ENCODE peak calls at places on chromosomes 6 and 20, in four cellular contexts. Z, L, U and I are unnamed samples.

GRCh38 chr6:133973109-133973971 is 20.3 kb downstream of the TBPL1 start:
- DNase-seq in Z (no peak), L (no peak), U (no peak), I (no peak)

GRCh38 chr20:60694763-60695162 is 557.3 kb upstream of the CDH4 start:
- DNase-seq in Z (no peak), L (no peak), U (no peak), I (no peak)

GRCh38 chr6:16430661-16431089 is 192.3 kb downstream of the GMPR start:
- DNase-seq in Z (no peak), L (no peak), U (no peak), I (no peak)

GRCh38 chr20:1391640-1392442 is 1.0 kb downstream of the FKBP1A start:
- DNase-seq in Z (no peak), L (no peak), U (no peak), I (peak; percentile 38)

GRCh38 chr20:63106108-63106764 is 99.5 kb upstream of the BHLHE23 start:
- DNase-seq in Z (no peak), L (peak; percentile 21), U (peak; percentile 91), I (no peak)

GRCh38 chr6:136784910-136785746 is 7.1 kb downstream of the MAP3K5 start:
- DNase-seq in Z (no peak), L (no peak), U (peak; percentile 78), I (no peak)

GRCh38 chr6:36616888-36617521 is 22.8 kb downstream of the SRSF3 start:
- DNase-seq in Z (peak; percentile 65), L (no peak), U (peak; percentile 73), I (no peak)

GRCh38 chr6:33992191-33992590 is 153.7 kb downstream of the GRM4 start:
- DNase-seq in Z (peak; percentile 21), L (no peak), U (no peak), I (no peak)

GRCh38 chr6:119856136-119856535 is 506.6 kb upstream of the MAN1A1 start:
- DNase-seq in Z (no peak), L (no peak), U (no peak), I (no peak)

GRCh38 chr6:112881027-112881426 is 533.9 kb downstream of the RFPL4B start:
- DNase-seq in Z (no peak), L (no peak), U (no peak), I (no peak)

GRCh38 chr6:127634178-127634577 is 57.2 kb downstream of the C6orf58 start:
- DNase-seq in Z (no peak), L (no peak), U (no peak), I (no peak)

GRCh38 chr6:132063204-132063603 is 112.0 kb upstream of the CCN2 start:
- DNase-seq in Z (no peak), L (no peak), U (no peak), I (no peak)

GRCh38 chr6:24004659-24005058 is 121.4 kb upstream of the NRSN1 start:
- DNase-seq in Z (no peak), L (no peak), U (no peak), I (no peak)

GRCh38 chr20:54416770-54417169 is 58.6 kb upstream of the DOK5 start:
- DNase-seq in Z (no peak), L (no peak), U (no peak), I (no peak)

GRCh38 chr6:134551245-134551960 is 233.5 kb upstream of the SGK1 start:
- DNase-seq in Z (no peak), L (no peak), U (no peak), I (no peak)

GRCh38 chr6:81570673-81571072 is 181.8 kb downstream of the TENT5A start:
- DNase-seq in Z (no peak), L (no peak), U (no peak), I (no peak)

GRCh38 chr6:25041676-25042598 is 106.2 kb upstream of the RIPOR2 start:
- DNase-seq in Z (no peak), L (no peak), U (no peak), I (no peak)

GRCh38 chr20:43389231-43389630 is 68.5 kb upstream of the SRSF6 start:
- DNase-seq in Z (no peak), L (peak; percentile 75), U (peak; percentile 71), I (no peak)

GRCh38 chr6:22575190-22575589 is 5.8 kb downstream of the HDGFL1 start:
- DNase-seq in Z (no peak), L (no peak), U (no peak), I (no peak)

GRCh38 chr6:44131880-44132279 is 4.5 kb downstream of the TMEM63B start:
- DNase-seq in Z (no peak), L (no peak), U (no peak), I (no peak)

GRCh38 chr6:166750125-166750793 is 123.2 kb upstream of the RPS6KA2 start:
- DNase-seq in Z (no peak), L (no peak), U (no peak), I (no peak)

GRCh38 chr20:3803854-3804253 is 7.7 kb downstream of the CDC25B start:
- DNase-seq in Z (peak; percentile 52), L (no peak), U (no peak), I (no peak)

GRCh38 chr20:23533161-23533560 is 35.1 kb downstream of the CST9L start:
- DNase-seq in Z (no peak), L (no peak), U (no peak), I (no peak)

GRCh38 chr6:109082178-109082577 is 12.5 kb downstream of the SESN1 start:
- DNase-seq in Z (no peak), L (no peak), U (no peak), I (no peak)

GRCh38 chr6:21856844-21857243 is 263.3 kb downstream of the SOX4 start:
- DNase-seq in Z (no peak), L (no peak), U (no peak), I (no peak)

GRCh38 chr6:19723533-19723932 is 113.6 kb upstream of the ID4 start:
- DNase-seq in Z (no peak), L (no peak), U (no peak), I (no peak)

GRCh38 chr6:4135665-4136353 is 434 bp upstream of the ECI2 start:
- DNase-seq in Z (peak; percentile 98), L (peak; percentile 97), U (peak; percentile 100), I (peak; percentile 94)
- TF ChIP-seq CTCF in Z (no peak), L (no peak), U (no peak), I (no peak)

DNA sequence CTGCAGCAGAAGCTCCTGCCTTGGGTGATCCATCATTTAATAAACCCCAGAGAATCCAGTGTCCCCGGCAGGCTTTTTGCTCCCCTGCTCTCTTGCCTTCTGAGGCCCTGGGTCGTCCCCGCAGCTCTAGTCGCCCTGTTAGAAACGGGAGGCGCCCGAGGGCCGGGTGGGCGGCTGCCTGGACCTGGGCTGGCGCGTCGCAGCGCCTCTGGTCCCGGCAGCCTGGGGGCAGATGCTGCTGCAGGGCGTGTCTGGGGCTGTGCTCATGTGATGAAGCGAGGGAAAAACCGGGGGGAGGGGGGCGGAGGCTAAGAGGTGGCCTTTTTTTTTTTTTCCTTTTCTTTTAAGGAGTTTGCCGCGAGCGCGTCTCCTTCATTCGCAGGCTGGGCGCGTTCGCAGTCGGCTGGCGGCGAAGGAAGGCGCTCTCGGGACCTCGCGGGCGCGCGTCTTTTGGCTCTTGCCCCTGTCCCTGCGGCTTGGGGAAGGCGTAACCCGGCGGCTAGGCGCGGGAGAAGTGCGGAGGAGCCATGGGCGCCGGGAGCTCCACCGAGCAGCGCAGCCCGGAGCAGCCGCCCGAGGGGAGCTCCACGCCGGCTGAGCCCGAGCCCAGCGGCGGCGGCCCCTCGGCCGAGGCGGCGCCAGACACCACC is 394 bp downstream of the AKAP12 start:
- DNase-seq in Z (peak; percentile 84), L (peak; percentile 85), U (peak; percentile 97), I (peak; percentile 67)
- TF ChIP-seq CTCF in Z (no peak), L (peak; percentile 33), U (no peak), I (no peak)

GRCh38 chr6:129667034-129667433 is 42.9 kb downstream of the ARHGAP18 start:
- DNase-seq in Z (no peak), L (no peak), U (no peak), I (no peak)
- TF ChIP-seq CTCF in Z (no peak), L (no peak), U (no peak), I (no peak)

DNA sequence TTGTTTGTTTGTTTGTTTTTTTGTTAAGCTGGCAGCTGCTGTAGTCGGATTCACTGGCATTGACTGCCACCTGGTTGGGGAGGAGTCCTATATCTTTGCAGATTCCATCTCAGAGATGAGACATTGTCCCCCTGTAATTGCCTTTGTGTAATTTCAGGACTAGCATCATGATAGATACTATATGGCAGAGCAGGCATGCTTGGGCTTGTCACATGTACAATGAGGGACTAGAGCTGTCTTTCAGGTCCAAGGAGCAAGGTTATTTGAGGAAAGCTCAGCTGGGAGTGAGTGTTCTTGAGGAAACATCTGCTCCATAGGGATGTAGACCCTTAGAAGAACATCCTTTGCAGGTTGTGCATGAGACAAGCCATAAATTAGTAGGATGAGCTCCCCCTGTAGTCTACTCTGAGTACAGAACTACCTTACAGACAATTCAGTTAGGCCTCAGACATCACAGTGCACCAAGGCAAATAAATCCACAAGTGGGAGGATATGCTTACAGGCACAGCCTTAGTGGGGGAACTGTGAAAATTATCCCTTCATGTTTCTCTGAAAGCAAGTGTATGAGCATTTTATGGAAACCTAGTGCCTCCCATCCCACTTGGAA is 62.1 kb downstream of the BMP2 start:
- DNase-seq in Z (no peak), L (no peak), U (no peak), I (no peak)
- TF ChIP-seq CTCF in Z (no peak), L (no peak), U (no peak), I (no peak)

GRCh38 chr6:79233611-79234149 is 802 bp downstream of the HMGN3 start:
- DNase-seq in Z (peak; percentile 93), L (peak; percentile 79), U (peak; percentile 95), I (peak; percentile 87)
- TF ChIP-seq CTCF in Z (peak; percentile 35), L (peak; percentile 38), U (peak; percentile 38), I (no peak)

DNA sequence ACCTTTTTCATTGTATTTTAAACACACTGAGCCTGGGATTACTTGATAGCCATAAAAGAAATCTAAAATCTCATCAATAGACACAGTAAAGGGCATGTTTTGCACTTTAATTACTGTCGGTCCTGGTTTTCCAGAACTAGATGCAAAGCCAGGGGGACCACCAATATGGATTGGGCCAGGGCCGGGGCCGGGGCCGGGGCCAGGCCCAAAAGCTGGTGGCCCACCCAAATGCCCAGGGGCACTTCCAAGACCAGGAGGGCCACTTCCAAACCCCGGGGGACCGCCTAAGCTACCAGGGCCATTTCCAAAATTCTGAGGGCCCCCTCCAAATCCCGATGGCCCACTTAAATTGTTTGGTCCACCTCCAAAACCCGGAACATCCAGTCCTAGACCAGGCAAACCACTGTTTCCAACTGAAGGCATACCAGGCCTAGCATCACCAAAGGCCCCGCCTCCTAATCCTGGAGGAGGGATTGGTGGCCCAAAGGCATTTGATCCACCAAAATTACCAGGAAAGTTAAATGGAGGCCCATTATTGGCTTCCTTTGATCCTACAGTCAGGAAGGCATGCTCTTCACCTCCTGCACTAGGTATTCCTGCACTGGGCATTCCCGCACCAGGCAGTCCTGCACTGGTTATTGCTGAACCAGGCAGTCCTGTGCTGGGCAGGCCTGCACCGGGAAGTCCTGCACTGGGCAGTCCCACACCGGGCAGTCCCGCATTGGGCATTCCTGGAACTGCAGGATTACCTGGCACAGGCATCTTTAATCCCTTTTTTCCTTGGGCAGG is 11.9 kb downstream of the CPNE1 start:
- DNase-seq in Z (no peak), L (no peak), U (no peak), I (no peak)
- TF ChIP-seq CTCF in Z (no peak), L (no peak), U (no peak), I (no peak)

GRCh38 chr6:42086046-42086664 is 35.8 kb downstream of the TAF8 start:
- DNase-seq in Z (no peak), L (no peak), U (no peak), I (no peak)

GRCh38 chr6:42088101-42088591 is 37.8 kb downstream of the TAF8 start:
- DNase-seq in Z (no peak), L (no peak), U (no peak), I (no peak)

GRCh38 chr6:42086665-42087050 is 36.3 kb downstream of the TAF8 start:
- DNase-seq in Z (no peak), L (no peak), U (no peak), I (no peak)

GRCh38 chr6:42083530-42083929 is 33.2 kb downstream of the TAF8 start:
- DNase-seq in Z (no peak), L (no peak), U (no peak), I (no peak)

GRCh38 chr6:42084889-42085288 is 34.6 kb downstream of the TAF8 start:
- DNase-seq in Z (no peak), L (no peak), U (no peak), I (no peak)
- TF ChIP-seq CTCF in Z (no peak), L (no peak), U (no peak), I (no peak)